ENCODE peak calls at places on chromosomes 6 and 20, in four cellular contexts. One of them, this sample, is unnamed.

GRCh38 chr20:62816879-62817873 is at the start of gene COL9A3:
- DNase-seq in CD4-positive, CD25-positive, alpha-beta regulatory T cell: no peak
- DNase-seq in T-helper 17 cell: no peak
- DNase-seq in tibial artery: no peak
- DNase-seq in this sample: no peak

GRCh38 chr6:23656257-23656731 is 469.7 kb upstream of the NRSN1 start:
- DNase-seq in CD4-positive, CD25-positive, alpha-beta regulatory T cell: no peak
- DNase-seq in tibial artery: no peak
- DNase-seq in T-helper 17 cell: no peak
- DNase-seq in this sample: no peak

GRCh38 chr6:74073896-74074295 is 377.9 kb downstream of the CD109 start:
- DNase-seq in T-helper 17 cell: no peak
- DNase-seq in CD4-positive, CD25-positive, alpha-beta regulatory T cell: no peak
- DNase-seq in tibial artery: no peak
- DNase-seq in this sample: no peak

GRCh38 chr20:47809561-47809960 is 24.3 kb upstream of the SULF2 start:
- DNase-seq in T-helper 17 cell: no peak
- DNase-seq in tibial artery: peak; percentile 57
- DNase-seq in CD4-positive, CD25-positive, alpha-beta regulatory T cell: no peak
- DNase-seq in this sample: no peak

GRCh38 chr6:128560966-128561365 is 40.6 kb upstream of the PTPRK start:
- DNase-seq in CD4-positive, CD25-positive, alpha-beta regulatory T cell: no peak
- DNase-seq in T-helper 17 cell: no peak
- DNase-seq in tibial artery: no peak
- DNase-seq in this sample: no peak

GRCh38 chr6:34022873-34023255 is 123.0 kb downstream of the GRM4 start:
- DNase-seq in T-helper 17 cell: no peak
- DNase-seq in CD4-positive, CD25-positive, alpha-beta regulatory T cell: no peak
- DNase-seq in tibial artery: no peak
- DNase-seq in this sample: no peak

GRCh38 chr20:13819885-13820645 is 35.2 kb downstream of the NDUFAF5 start:
- DNase-seq in T-helper 17 cell: no peak
- DNase-seq in tibial artery: no peak
- DNase-seq in CD4-positive, CD25-positive, alpha-beta regulatory T cell: peak; percentile 26
- DNase-seq in this sample: peak; percentile 80

GRCh38 chr20:21511485-21511849 is 2.4 kb downstream of the NKX2-2 start:
- DNase-seq in T-helper 17 cell: no peak
- DNase-seq in tibial artery: no peak
- DNase-seq in CD4-positive, CD25-positive, alpha-beta regulatory T cell: no peak
- DNase-seq in this sample: no peak

GRCh38 chr6:7906741-7907140 is 3.8 kb downstream of the TXNDC5 start:
- DNase-seq in tibial artery: no peak
- DNase-seq in CD4-positive, CD25-positive, alpha-beta regulatory T cell: no peak
- DNase-seq in T-helper 17 cell: no peak
- DNase-seq in this sample: no peak

GRCh38 chr6:141956046-141956761 is 176.5 kb upstream of the GJE1 start:
- DNase-seq in tibial artery: no peak
- DNase-seq in T-helper 17 cell: no peak
- DNase-seq in CD4-positive, CD25-positive, alpha-beta regulatory T cell: no peak
- DNase-seq in this sample: no peak

GRCh38 chr20:59006864-59007757 is at the start of gene CTSZ:
- DNase-seq in T-helper 17 cell: no peak
- DNase-seq in tibial artery: peak; percentile 79
- DNase-seq in CD4-positive, CD25-positive, alpha-beta regulatory T cell: peak; percentile 32
- DNase-seq in this sample: no peak

GRCh38 chr6:136067731-136068341 is 182.3 kb downstream of the MTFR2 start:
- DNase-seq in T-helper 17 cell: no peak
- DNase-seq in tibial artery: no peak
- DNase-seq in CD4-positive, CD25-positive, alpha-beta regulatory T cell: no peak
- DNase-seq in this sample: no peak

GRCh38 chr6:150537893-150538292 is 61.8 kb upstream of the PLEKHG1 start:
- DNase-seq in tibial artery: no peak
- DNase-seq in T-helper 17 cell: no peak
- DNase-seq in CD4-positive, CD25-positive, alpha-beta regulatory T cell: no peak
- DNase-seq in this sample: peak; percentile 32

GRCh38 chr6:150541587-150541986 is 58.1 kb upstream of the PLEKHG1 start:
- DNase-seq in tibial artery: no peak
- DNase-seq in T-helper 17 cell: no peak
- DNase-seq in CD4-positive, CD25-positive, alpha-beta regulatory T cell: no peak
- DNase-seq in this sample: no peak

GRCh38 chr6:150537481-150537880 is 62.2 kb upstream of the PLEKHG1 start:
- DNase-seq in tibial artery: no peak
- DNase-seq in CD4-positive, CD25-positive, alpha-beta regulatory T cell: no peak
- DNase-seq in T-helper 17 cell: no peak
- DNase-seq in this sample: no peak

GRCh38 chr6:150539111-150539510 is 60.6 kb upstream of the PLEKHG1 start:
- DNase-seq in T-helper 17 cell: no peak
- DNase-seq in tibial artery: no peak
- DNase-seq in CD4-positive, CD25-positive, alpha-beta regulatory T cell: no peak
- DNase-seq in this sample: no peak

DNA sequence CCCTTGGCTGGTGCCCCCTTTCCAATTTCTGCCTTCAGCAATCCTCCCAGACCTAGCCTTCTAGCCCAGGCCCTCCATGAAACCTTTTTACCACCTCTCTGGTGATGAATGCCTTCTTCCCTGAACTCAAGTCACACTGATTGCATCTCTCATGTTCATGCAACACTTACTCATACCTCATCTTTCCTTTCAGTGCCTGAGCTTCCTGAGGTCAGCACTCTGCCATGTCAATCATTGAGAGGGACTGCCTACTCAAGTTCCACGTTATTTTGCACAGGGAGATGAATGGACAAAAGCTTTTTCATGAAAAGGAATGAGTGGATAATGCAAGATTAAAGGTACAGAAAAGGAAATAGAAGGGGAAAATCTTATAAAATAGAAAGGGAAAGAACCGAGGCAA is 60.1 kb upstream of the PLEKHG1 start:
- DNase-seq in tibial artery: no peak
- DNase-seq in CD4-positive, CD25-positive, alpha-beta regulatory T cell: no peak
- DNase-seq in T-helper 17 cell: no peak
- DNase-seq in this sample: no peak
- H3K9me3 ChIP-seq in tibial artery: no peaks in the 10 kb centered on the region
- H3K9me3 ChIP-seq in CD4-positive, CD25-positive, alpha-beta regulatory T cell: no peaks in the 10 kb centered on the region
- H3K9me3 ChIP-seq in T-helper 17 cell: no peaks in the 10 kb centered on the region
- H3K9me3 ChIP-seq in this sample: no peaks in the 10 kb centered on the region

GRCh38 chr6:168618546-168619315 is 177.7 kb downstream of the SMOC2 start:
- DNase-seq in T-helper 17 cell: no peak
- DNase-seq in tibial artery: no peak
- DNase-seq in CD4-positive, CD25-positive, alpha-beta regulatory T cell: no peak
- DNase-seq in this sample: no peak

GRCh38 chr6:168615837-168616236 is 174.9 kb downstream of the SMOC2 start:
- DNase-seq in tibial artery: no peak
- DNase-seq in CD4-positive, CD25-positive, alpha-beta regulatory T cell: no peak
- DNase-seq in T-helper 17 cell: no peak
- DNase-seq in this sample: no peak

GRCh38 chr6:168623736-168624135 is 182.8 kb downstream of the SMOC2 start:
- DNase-seq in T-helper 17 cell: no peak
- DNase-seq in CD4-positive, CD25-positive, alpha-beta regulatory T cell: no peak
- DNase-seq in tibial artery: no peak
- DNase-seq in this sample: no peak

GRCh38 chr6:168616807-168617756 is 176.1 kb downstream of the SMOC2 start:
- DNase-seq in tibial artery: no peak
- DNase-seq in CD4-positive, CD25-positive, alpha-beta regulatory T cell: no peak
- DNase-seq in T-helper 17 cell: no peak
- DNase-seq in this sample: no peak

GRCh38 chr6:168619560-168620314 is 178.8 kb downstream of the SMOC2 start:
- DNase-seq in CD4-positive, CD25-positive, alpha-beta regulatory T cell: no peak
- DNase-seq in T-helper 17 cell: no peak
- DNase-seq in tibial artery: no peak
- DNase-seq in this sample: no peak
- H3K9me3 ChIP-seq in CD4-positive, CD25-positive, alpha-beta regulatory T cell: no peaks in the 10 kb centered on the region
- H3K9me3 ChIP-seq in T-helper 17 cell: peaks cover 2% of the 10 kb centered on the region
- H3K9me3 ChIP-seq in tibial artery: no peaks in the 10 kb centered on the region
- H3K9me3 ChIP-seq in this sample: no peaks in the 10 kb centered on the region

GRCh38 chr6:75114795-75115194 is 91.1 kb downstream of the COL12A1 start:
- DNase-seq in tibial artery: no peak
- DNase-seq in CD4-positive, CD25-positive, alpha-beta regulatory T cell: no peak
- DNase-seq in T-helper 17 cell: no peak
- DNase-seq in this sample: no peak
- H3K9me3 ChIP-seq in tibial artery: no peaks in the 10 kb centered on the region
- H3K9me3 ChIP-seq in CD4-positive, CD25-positive, alpha-beta regulatory T cell: no peaks in the 10 kb centered on the region
- H3K9me3 ChIP-seq in T-helper 17 cell: no peaks in the 10 kb centered on the region
- H3K9me3 ChIP-seq in this sample: no peaks in the 10 kb centered on the region

GRCh38 chr6:32460528-32460927 is 20.8 kb downstream of the HLA-DRA start:
- DNase-seq in T-helper 17 cell: no peak
- DNase-seq in tibial artery: no peak
- DNase-seq in CD4-positive, CD25-positive, alpha-beta regulatory T cell: peak; percentile 16
- DNase-seq in this sample: no peak
- H3K9me3 ChIP-seq in T-helper 17 cell: no peaks in the 10 kb centered on the region
- H3K9me3 ChIP-seq in tibial artery: no peaks in the 10 kb centered on the region
- H3K9me3 ChIP-seq in CD4-positive, CD25-positive, alpha-beta regulatory T cell: no peaks in the 10 kb centered on the region
- H3K9me3 ChIP-seq in this sample: no peaks in the 10 kb centered on the region

This sample was measured in gastrocnemius medialis.